ENCODE peak calls at places on chromosomes 13 and 19, in six cellular contexts. B, Y, J, V, U and C are unnamed samples.

GRCh38 chr13:27927444-27928352 is 7.9 kb downstream of the PDX1 start:
- DNase-seq in B (no peak), Y (no peak), J (no peak), V (no peak), U (peak), C (no peak)

GRCh38 chr13:48502601-48503319 is 30.1 kb downstream of the RCBTB2 start:
- DNase-seq in B (no peak), Y (no peak), J (no peak), V (no peak), U (no peak), C (no peak)

GRCh38 chr19:42150353-42150752 is 18.1 kb upstream of the POU2F2 start:
- DNase-seq in B (no peak), Y (no peak), J (no peak), V (no peak), U (no peak), C (no peak)

GRCh38 chr19:41563847-41564514 is 12.0 kb upstream of the CEACAM21 start:
- DNase-seq in B (no peak), Y (no peak), J (no peak), V (no peak), U (peak), C (peak)

GRCh38 chr19:51450730-51451307 is 7.4 kb downstream of the SIGLEC8 start:
- DNase-seq in B (no peak), Y (no peak), J (no peak), V (no peak), U (no peak), C (no peak)

GRCh38 chr19:2047449-2048103 is 3.5 kb downstream of the MKNK2 start:
- DNase-seq in B (no peak), Y (no peak), J (no peak), V (no peak), U (no peak), C (no peak)

GRCh38 chr19:23914402-23915286 is at the start of gene ZNF726:
- DNase-seq in B (peak), Y (no peak), J (peak), V (peak), U (peak), C (peak)

GRCh38 chr13:113618455-113618854 is 33.9 kb downstream of the TFDP1 start:
- DNase-seq in B (no peak), Y (no peak), J (no peak), V (no peak), U (no peak), C (no peak)

GRCh38 chr19:28746486-28746885 is 466.5 kb downstream of the UQCRFS1 start:
- DNase-seq in B (no peak), Y (no peak), J (no peak), V (no peak), U (no peak), C (no peak)